ENCODE peak calls at places on chromosome 15, in four cellular contexts. F is mammary epithelial cell, G is H9, R is fibroblast of lung. D is an unnamed sample.

GRCh38 chr15:33608714-33609113 is 297.9 kb downstream of the RYR3 start:
- DNase-seq in F (no peak), G (no peak), R (no peak), D (peak; percentile 48)

GRCh38 chr15:83698294-83698693 is 44.4 kb downstream of the ADAMTSL3 start:
- DNase-seq in F (peak; percentile 64), G (no peak), R (no peak), D (peak; percentile 87)

GRCh38 chr15:74829500-74829899 is 3.1 kb downstream of the CPLX3 start:
- DNase-seq in F (peak; percentile 33), G (no peak), R (no peak), D (peak; percentile 57)

GRCh38 chr15:60358935-60359672 is 38.7 kb downstream of the ANXA2 start:
- DNase-seq in F (no peak), G (no peak), R (peak; percentile 93), D (no peak)

GRCh38 chr15:85164841-85165466 is 183.3 kb downstream of the PDE8A start:
- DNase-seq in F (peak; percentile 13), G (no peak), R (no peak), D (peak; percentile 26)

GRCh38 chr15:42088801-42089640 is 5.3 kb downstream of the PLA2G4D start:
- DNase-seq in F (no peak), G (no peak), R (no peak), D (peak; percentile 23)

GRCh38 chr15:40909662-40910625 is 15.7 kb downstream of the VPS18 start:
- DNase-seq in F (no peak), G (peak; percentile 29), R (no peak), D (no peak)

GRCh38 chr15:88256261-88257230 is at the start of gene NTRK3:
- DNase-seq in F (peak; percentile 7), G (peak; percentile 64), R (peak; percentile 56), D (no peak)

GRCh38 chr15:98873441-98874218 is 134.0 kb downstream of the PGPEP1L start:
- DNase-seq in F (peak; percentile 90), G (no peak), R (peak; percentile 95), D (peak; percentile 94)

GRCh38 chr15:93047621-93048425 is 41.2 kb downstream of the RGMA start:
- DNase-seq in F (no peak), G (no peak), R (no peak), D (no peak)

GRCh38 chr15:56869573-56869972 is 48.9 kb upstream of the TCF12 start:
- DNase-seq in F (no peak), G (no peak), R (peak; percentile 7), D (no peak)

GRCh38 chr15:72231847-72232461 is 964 bp upstream of the PKM start:
- DNase-seq in F (peak; percentile 76), G (no peak), R (peak; percentile 88), D (peak; percentile 79)

GRCh38 chr15:26628879-26629529 is 143.9 kb downstream of the GABRB3 start:
- DNase-seq in F (no peak), G (peak; percentile 95), R (peak; percentile 57), D (peak; percentile 91)

GRCh38 chr15:72590427-72590826 is 64.1 kb upstream of the GOLGA6B start:
- DNase-seq in F (no peak), G (no peak), R (no peak), D (no peak)

GRCh38 chr15:99252326-99252725 is 1.0 kb downstream of the LRRC28 start:
- DNase-seq in F (no peak), G (no peak), R (no peak), D (no peak)

GRCh38 chr15:101707983-101708382 is 16.3 kb downstream of the TARS3 start:
- DNase-seq in F (no peak), G (no peak), R (no peak), D (no peak)

GRCh38 chr15:100159436-100159835 is 182.3 kb downstream of the ADAMTS17 start:
- DNase-seq in F (no peak), G (no peak), R (peak; percentile 40), D (no peak)

GRCh38 chr15:61517776-61518175 is 288.7 kb upstream of the RORA start:
- DNase-seq in F (peak; percentile 3), G (no peak), R (peak; percentile 8), D (no peak)

GRCh38 chr15:59794229-59794886 is 105.2 kb upstream of the BNIP2 start:
- DNase-seq in F (peak; percentile 37), G (no peak), R (no peak), D (no peak)

GRCh38 chr15:25175033-25175788 is 220.4 kb downstream of the SNRPN start:
- DNase-seq in F (no peak), G (no peak), R (no peak), D (no peak)

GRCh38 chr15:101115887-101116680 is 135.8 kb downstream of the CHSY1 start:
- DNase-seq in F (no peak), G (peak; percentile 28), R (peak; percentile 72), D (no peak)

GRCh38 chr15:93035092-93035915 is 53.7 kb downstream of the RGMA start:
- DNase-seq in F (no peak), G (no peak), R (no peak), D (no peak)

GRCh38 chr15:56943398-56943797 is 25.0 kb downstream of the TCF12 start:
- DNase-seq in F (no peak), G (no peak), R (no peak), D (no peak)

GRCh38 chr15:36294359-36294758 is 285.1 kb upstream of the CDIN1 start:
- DNase-seq in F (no peak), G (no peak), R (peak; percentile 6), D (no peak)
- H2AFZ ChIP-seq in F (no peak overlapping the region), G (no peak overlapping the region), R (peak overlapping the region; percentile 34), D (no peak overlapping the region)

GRCh38 chr15:63600646-63601025 is 3.4 kb downstream of the FBXL22 start:
- DNase-seq in F (peak; percentile 88), G (peak; percentile 61), R (peak; percentile 95), D (peak; percentile 90)
- H3K4me1 ChIP-seq in F (peaks cover 32% of the 10 kb centered on the region), G (no peaks in the 10 kb centered on the region), R (peaks cover 17% of the 10 kb centered on the region), D (peaks cover 7% of the 10 kb centered on the region)

DNA sequence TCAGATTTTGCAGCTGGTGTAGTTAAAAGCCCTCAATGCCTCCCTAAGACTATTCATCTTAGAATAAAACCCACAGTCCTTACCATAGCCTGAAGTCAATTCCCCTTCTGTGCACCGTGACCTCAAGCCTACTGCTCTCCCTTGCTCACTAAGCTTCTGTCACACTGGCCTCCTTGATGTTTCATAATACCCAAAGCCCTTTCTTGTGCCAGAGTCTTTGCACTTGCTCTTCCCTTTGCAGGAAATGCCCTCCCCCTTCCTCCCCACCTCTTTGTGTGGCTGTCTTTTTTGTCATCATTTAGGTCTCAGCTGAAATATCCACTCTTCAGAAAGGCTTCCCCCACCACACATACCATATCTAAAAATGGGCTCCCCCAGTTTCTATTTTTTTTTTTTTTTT is 4.2 kb upstream of the PLEKHO2 start:
- DNase-seq in F (no peak), G (no peak), R (no peak), D (no peak)
- H2AFZ ChIP-seq in F (no peak overlapping the region), G (no peak overlapping the region), R (no peak overlapping the region), D (no peak overlapping the region)

DNA sequence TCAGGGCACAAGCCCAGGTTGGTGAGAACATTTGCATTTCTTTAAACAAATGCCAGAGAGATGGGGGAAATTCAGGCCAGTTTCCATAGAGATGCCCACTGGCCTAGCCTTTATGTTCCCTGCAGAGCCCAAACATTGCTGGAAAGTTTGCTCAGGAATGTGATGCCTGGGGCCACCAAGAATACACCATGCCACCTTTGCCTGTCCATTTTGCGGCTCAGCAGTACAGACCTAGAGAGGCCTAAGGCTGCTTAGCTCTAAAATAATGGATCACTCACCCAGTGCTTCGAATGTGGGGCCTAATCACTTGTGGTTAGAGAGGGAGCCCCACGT is 210.0 kb downstream of the RPLP1 start:
- DNase-seq in F (no peak), G (no peak), R (no peak), D (no peak)
- H3K4me1 ChIP-seq in F (peaks cover 6% of the 10 kb centered on the region), G (no peaks in the 10 kb centered on the region), R (no peaks in the 10 kb centered on the region), D (peaks cover 15% of the 10 kb centered on the region)